ENCODE peak calls at places on chromosomes 7 and 10, in four cellular contexts. T is HepG2, H is K562, R is GM12878. O is an unnamed sample.
A peak's percentile ranks its signal among the peaks of the same experiment; 100 is the strongest.

GRCh38 chr10:101018118-101018599 is 12.8 kb downstream of the PDZD7 start:
- DNase-seq in R (no peak), T (peak; percentile 68), H (no peak), O (no peak)

GRCh38 chr10:61961278-61961677 is 59.8 kb downstream of the ARID5B start:
- DNase-seq in R (peak; percentile 72), T (no peak), H (no peak), O (no peak)

GRCh38 chr7:73904219-73905136 is 43.5 kb downstream of the TMEM270 start:
- DNase-seq in H (no peak), R (no peak), T (no peak), O (no peak)

GRCh38 chr10:23994459-23995046 is 214.4 kb upstream of the KIAA1217 start:
- DNase-seq in R (peak; percentile 5), H (peak; percentile 53), T (peak; percentile 46), O (peak; percentile 74)

GRCh38 chr10:25206693-25207414 is 32.1 kb downstream of the GPR158 start:
- DNase-seq in T (no peak), H (no peak), R (no peak), O (no peak)

GRCh38 chr7:123823898-123824753 is 20.8 kb upstream of the HYAL4 start:
- DNase-seq in T (no peak), R (peak; percentile 42), H (no peak), O (no peak)

GRCh38 chr7:100632951-100633717 is 8.2 kb downstream of the TFR2 start:
- DNase-seq in H (no peak), T (no peak), R (no peak), O (peak; percentile 67)

GRCh38 chr10:76115131-76115470 is 683.7 kb downstream of the LRMDA start:
- DNase-seq in H (no peak), R (no peak), T (no peak), O (no peak)

GRCh38 chr10:78319371-78319770 is 285.7 kb downstream of the RPS24 start:
- DNase-seq in H (no peak), R (no peak), T (peak; percentile 63), O (no peak)

GRCh38 chr7:96284838-96285237 is 37.1 kb downstream of the SLC25A13 start:
- DNase-seq in T (no peak), R (no peak), H (no peak), O (no peak)

GRCh38 chr7:112510743-112511110 is 29.9 kb downstream of the LSMEM1 start:
- DNase-seq in R (no peak), T (no peak), H (no peak), O (no peak)
- TF ChIP-seq TCF7 in R (no peak), T (no peak), H (no peak), O (no peak)

DNA sequence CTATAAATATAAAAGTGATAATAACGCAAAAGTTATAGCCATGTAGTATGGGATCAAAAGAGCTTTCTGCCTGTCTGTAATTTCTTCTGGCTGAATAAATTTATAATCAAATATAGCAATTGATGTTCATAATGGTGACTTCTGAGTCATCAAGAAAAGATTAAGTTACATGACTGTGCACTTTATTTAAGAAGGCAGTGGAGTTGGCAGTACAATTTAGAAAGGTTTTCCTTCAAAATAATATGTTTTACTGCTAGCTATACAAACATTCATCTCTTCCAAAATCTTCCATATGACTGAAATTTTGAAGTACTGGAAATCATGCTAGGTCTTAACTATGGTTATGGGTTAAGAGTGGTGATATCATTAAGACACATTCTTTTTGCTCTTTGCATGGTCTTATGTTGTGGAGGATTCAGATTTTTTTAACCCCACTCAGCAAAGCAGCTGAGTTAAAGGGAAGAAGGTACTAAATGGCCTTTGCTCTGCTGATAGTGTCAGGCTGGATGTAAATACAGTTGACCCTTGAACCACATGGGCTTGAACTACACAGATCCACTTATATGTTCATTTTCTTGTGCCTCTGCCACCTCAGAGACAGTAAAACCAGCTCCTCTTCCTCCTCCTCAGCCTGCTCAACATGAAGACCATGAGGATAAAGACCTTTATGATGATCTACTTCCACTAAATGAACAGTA is 323.6 kb downstream of the BBS9 start:
- DNase-seq in R (no peak), T (peak; percentile 14), H (no peak), O (no peak)
- TF ChIP-seq ETV6 in R (no peak), T (no peak), H (no peak), O (no peak)

GRCh38 chr7:120583835-120584586 is 273.9 kb downstream of the TSPAN12 start:
- DNase-seq in H (no peak), R (no peak), T (no peak), O (no peak)
- TF ChIP-seq SP1 in H (no peak), R (no peak), T (no peak), O (no peak)

GRCh38 chr10:120972259-120972658 is 121.1 kb downstream of the WDR11 start:
- DNase-seq in H (no peak), R (no peak), T (no peak), O (no peak)

GRCh38 chr10:120969219-120969645 is 118.1 kb downstream of the WDR11 start:
- DNase-seq in R (peak; percentile 40), H (no peak), T (no peak), O (no peak)

GRCh38 chr10:120966657-120967045 is 115.5 kb downstream of the WDR11 start:
- DNase-seq in H (no peak), R (no peak), T (no peak), O (no peak)

GRCh38 chr10:120971671-120972070 is 120.5 kb downstream of the WDR11 start:
- DNase-seq in R (no peak), H (no peak), T (no peak), O (no peak)

DNA sequence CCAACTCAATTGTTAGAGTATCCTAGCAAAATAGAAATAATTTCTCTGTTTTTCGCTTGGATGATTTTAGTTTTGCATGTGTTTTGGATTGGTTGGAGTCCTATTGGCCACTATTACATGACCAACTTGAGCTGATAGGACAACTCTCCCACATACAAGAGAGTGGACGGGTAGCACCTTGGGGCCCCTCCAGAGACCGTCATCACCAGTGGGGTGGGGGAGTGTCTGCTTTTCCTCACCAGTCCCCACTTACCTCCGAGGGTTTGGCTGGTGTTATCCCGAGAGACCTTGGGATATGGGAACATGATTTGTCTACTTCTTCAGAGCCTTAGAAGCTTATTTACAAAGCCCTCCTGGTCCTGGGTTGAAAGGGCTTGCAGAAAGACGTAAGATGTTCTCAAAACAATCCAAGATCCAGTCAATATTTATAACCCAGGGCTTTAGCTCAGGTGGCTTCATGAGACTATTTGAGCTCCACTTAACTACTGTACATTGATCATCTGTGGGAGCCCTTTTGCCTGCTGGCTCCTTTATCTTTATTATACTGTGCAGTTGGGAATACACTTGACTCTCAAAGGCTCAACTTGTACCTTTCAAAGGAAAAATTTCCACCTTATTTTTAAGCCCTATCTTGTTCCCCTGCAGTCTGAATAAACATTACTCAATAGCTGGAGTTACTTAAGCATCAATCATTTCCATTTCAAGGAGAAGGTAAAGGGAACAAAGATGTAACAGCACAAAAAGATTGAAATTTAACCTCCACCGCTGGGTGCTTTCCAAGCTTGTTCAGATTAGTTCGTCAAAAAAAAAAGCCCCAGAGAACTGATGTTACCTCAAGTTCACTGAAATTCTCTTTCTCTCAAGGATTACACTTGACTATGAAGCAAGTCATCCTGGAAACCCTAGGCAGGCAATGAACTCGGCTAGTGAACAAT is 119.7 kb downstream of the WDR11 start:
- DNase-seq in T (no peak), R (no peak), H (no peak), O (no peak)
- TF ChIP-seq TCF7 in T (no peak), R (no peak), H (no peak), O (no peak)

GRCh38 chr7:14769261-14769660 is 133.3 kb downstream of the DGKB start:
- DNase-seq in R (no peak), H (no peak), T (no peak), O (no peak)
- TF ChIP-seq ETV6 in R (no peak), H (no peak), T (no peak), O (no peak)

DNA sequence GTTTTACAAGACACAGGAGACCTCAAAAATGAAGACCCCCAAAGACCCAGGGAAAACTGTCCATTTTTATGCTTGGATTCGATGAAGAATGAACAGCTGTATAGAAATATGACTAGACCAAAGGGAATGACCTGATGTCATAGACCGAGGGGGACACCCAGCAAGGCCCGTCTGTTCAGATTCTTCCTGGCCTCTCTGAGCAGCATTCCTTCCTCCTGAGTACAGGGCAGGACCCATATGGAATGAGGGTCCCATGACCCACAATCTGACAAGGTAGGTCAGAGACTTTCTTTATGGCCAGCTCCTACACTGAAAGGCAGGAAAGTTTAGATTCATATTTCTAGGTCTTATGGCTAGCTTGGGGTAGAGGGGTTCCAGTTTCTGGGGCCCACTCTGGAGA is 356.0 kb downstream of the GATA3 start:
- DNase-seq in T (no peak), R (no peak), H (no peak), O (no peak)
- TF ChIP-seq SP1 in T (no peak), R (no peak), H (no peak), O (no peak)

O was measured in WTC11.